ENCODE peak calls at places on chromosome 6, in eight cellular contexts. L is upper lobe of right lung; X is posterior vena cava; J is stimulated activated CD4-positive, alpha-beta T cell treated with anti-CD3 and anti-CD28 coated beads, Interleukin-2, amount 100 ng/mL, for 48 hours; O is heart right ventricle; I is HepG2; T is mucosa of gallbladder; F is fibroblast of mammary gland. Y is an unnamed sample.

GRCh38 chr6:100152201-100152600 is 158.2 kb upstream of the MCHR2 start:
- DNase-seq in F (peak), I (no peak), X (no peak), O (no peak), T (no peak), J (no peak), L (no peak), Y (no peak)

GRCh38 chr6:121612916-121613315 is 177.5 kb downstream of the GJA1 start:
- DNase-seq in F (no peak), X (no peak), J (no peak), L (no peak), T (no peak), O (no peak), I (no peak), Y (no peak)

GRCh38 chr6:94300424-94301144 is 881.2 kb upstream of the EPHA7 start:
- DNase-seq in F (no peak), X (no peak), I (no peak), O (peak), L (peak), J (no peak), T (no peak), Y (no peak)

GRCh38 chr6:32224696-32225095 is 829 bp upstream of the NOTCH4 start:
- DNase-seq in I (no peak), T (no peak), L (no peak), F (no peak), O (no peak), J (no peak), X (no peak), Y (no peak)

GRCh38 chr6:30194797-30195690 is 18.2 kb downstream of the TRIM26 start:
- DNase-seq in O (no peak), F (peak), T (peak), J (no peak), X (no peak), L (no peak), I (no peak), Y (peak)

GRCh38 chr6:170067257-170067656 is 223.6 kb downstream of the DLL1 start:
- DNase-seq in T (peak), I (no peak), F (peak), O (no peak), L (no peak), X (peak), J (no peak), Y (no peak)

GRCh38 chr6:63816979-63817436 is 181.4 kb downstream of the PHF3 start:
- DNase-seq in F (peak), X (no peak), O (no peak), J (no peak), I (peak), L (no peak), T (no peak), Y (no peak)

GRCh38 chr6:82348130-82348529 is 15.5 kb upstream of the TPBG start:
- DNase-seq in T (no peak), I (no peak), O (no peak), J (no peak), X (no peak), F (no peak), L (no peak), Y (no peak)

GRCh38 chr6:31862344-31863235 is at the start of gene NEU1:
- DNase-seq in J (peak), O (peak), T (peak), I (peak), L (peak), F (peak), X (peak), Y (peak)

GRCh38 chr6:17448165-17448564 is 54.8 kb downstream of the CAP2 start:
- DNase-seq in T (no peak), J (no peak), F (no peak), I (no peak), L (no peak), O (no peak), X (no peak), Y (peak)

GRCh38 chr6:136547336-136547735 is 2.9 kb downstream of the MAP7 start:
- DNase-seq in L (no peak), J (no peak), O (no peak), X (no peak), F (peak), I (no peak), T (no peak), Y (peak)

GRCh38 chr6:140956567-140957306 is 1176.0 kb upstream of the GJE1 start:
- DNase-seq in J (no peak), X (no peak), T (no peak), I (no peak), L (no peak), F (peak), O (no peak), Y (peak)

Y was measured in AG10803.